ENCODE peak calls at places on chromosomes 11 and 22, in five cellular contexts. V is activated T-cell treated with anti-CD3 and anti-CD28 coated beads for 1 hour; S is NCI-H1436; P is stimulated activated CD8-positive, alpha-beta memory T cell treated with anti-CD3 and anti-CD28 coated beads, Interleukin-4, amount 100 ng/mL, for 4 hours; T is nephron progenitor cell. X is an unnamed sample.

GRCh38 chr11:104943561-104943960 is 24.8 kb downstream of the CASP4 start:
- DNase-seq in V (no peak), S (no peak), P (no peak), T (no peak), X (no peak)

GRCh38 chr11:17770048-17770652 is 35.6 kb downstream of the KCNC1 start:
- DNase-seq in V (no peak), S (no peak), P (no peak), T (peak), X (no peak)

GRCh38 chr22:42342426-42343135 is 72.1 kb upstream of the TCF20 start:
- DNase-seq in V (no peak), S (no peak), P (no peak), T (no peak), X (no peak)

GRCh38 chr11:19404787-19405186 is 164.0 kb upstream of the E2F8 start:
- DNase-seq in V (no peak), S (no peak), P (no peak), T (no peak), X (no peak)

GRCh38 chr22:42719133-42719532 is 1.5 kb downstream of the A4GALT start:
- DNase-seq in V (no peak), S (no peak), P (no peak), T (no peak), X (no peak)

GRCh38 chr11:44244649-44245308 is 65.2 kb downstream of the ALX4 start:
- DNase-seq in V (no peak), S (no peak), P (no peak), T (no peak), X (no peak)

GRCh38 chr11:35103366-35104194 is 35.4 kb upstream of the CD44 start:
- DNase-seq in V (no peak), S (no peak), P (no peak), T (no peak), X (no peak)

GRCh38 chr11:106917973-106918372 is 100.3 kb downstream of the GUCY1A2 start:
- DNase-seq in V (no peak), S (no peak), P (no peak), T (peak), X (peak)

GRCh38 chr11:111520565-111520964 is 6.0 kb downstream of the HOATZ start:
- DNase-seq in V (no peak), S (no peak), P (no peak), T (no peak), X (no peak)

X was measured in AG20443.